ENCODE peak calls at places on chromosomes 1 and 21, in eight cellular contexts. One of them, this sample, is unnamed.

GRCh38 chr1:18230840-18231239 is 123.2 kb downstream of the IGSF21 start:
- DNase-seq in K562: no peak
- DNase-seq in H9: no peak
- DNase-seq in PC-9: no peak
- DNase-seq in A549: no peak
- DNase-seq in PC-3: no peak
- DNase-seq in mammary epithelial cell: no peak
- DNase-seq in OCI-LY7: no peak
- DNase-seq in this sample: no peak

GRCh38 chr1:26972390-26972789 is 12.1 kb upstream of the KDF1 start:
- DNase-seq in OCI-LY7: no peak
- DNase-seq in H9: no peak
- DNase-seq in K562: no peak
- DNase-seq in mammary epithelial cell: no peak
- DNase-seq in PC-3: no peak
- DNase-seq in A549: no peak
- DNase-seq in PC-9: no peak
- DNase-seq in this sample: peak; percentile 51

GRCh38 chr1:51237714-51238403 is 1.8 kb downstream of the RNF11 start:
- DNase-seq in A549: no peak
- DNase-seq in H9: no peak
- DNase-seq in PC-9: peak; percentile 58
- DNase-seq in PC-3: peak; percentile 52
- DNase-seq in mammary epithelial cell: peak; percentile 60
- DNase-seq in K562: peak; percentile 47
- DNase-seq in OCI-LY7: no peak
- DNase-seq in this sample: peak; percentile 50

GRCh38 chr1:56145524-56145923 is 433.8 kb downstream of the PLPP3 start:
- DNase-seq in mammary epithelial cell: no peak
- DNase-seq in PC-3: no peak
- DNase-seq in OCI-LY7: no peak
- DNase-seq in K562: no peak
- DNase-seq in A549: no peak
- DNase-seq in H9: no peak
- DNase-seq in PC-9: no peak
- DNase-seq in this sample: no peak

GRCh38 chr1:32101233-32101681 is 6.6 kb upstream of the KPNA6 start:
- DNase-seq in PC-3: peak; percentile 73
- DNase-seq in K562: peak; percentile 51
- DNase-seq in mammary epithelial cell: no peak
- DNase-seq in OCI-LY7: no peak
- DNase-seq in PC-9: peak; percentile 78
- DNase-seq in H9: no peak
- DNase-seq in A549: no peak
- DNase-seq in this sample: peak; percentile 66

GRCh38 chr1:78104322-78104721 is 58.6 kb downstream of the GIPC2 start:
- DNase-seq in mammary epithelial cell: no peak
- DNase-seq in A549: no peak
- DNase-seq in PC-9: no peak
- DNase-seq in OCI-LY7: no peak
- DNase-seq in PC-3: peak; percentile 31
- DNase-seq in K562: no peak
- DNase-seq in H9: no peak
- DNase-seq in this sample: peak; percentile 90

GRCh38 chr1:30144831-30145230 is 578.6 kb downstream of the MATN1 start:
- DNase-seq in PC-3: no peak
- DNase-seq in A549: no peak
- DNase-seq in PC-9: no peak
- DNase-seq in mammary epithelial cell: no peak
- DNase-seq in K562: no peak
- DNase-seq in OCI-LY7: no peak
- DNase-seq in H9: no peak
- DNase-seq in this sample: no peak

GRCh38 chr1:155008015-155008941 is 5.7 kb downstream of the ZBTB7B start:
- DNase-seq in H9: no peak
- DNase-seq in A549: no peak
- DNase-seq in PC-3: no peak
- DNase-seq in OCI-LY7: no peak
- DNase-seq in K562: peak; percentile 84
- DNase-seq in mammary epithelial cell: no peak
- DNase-seq in PC-9: no peak
- DNase-seq in this sample: no peak

GRCh38 chr1:184743062-184743756 is 11.4 kb downstream of the EDEM3 start:
- DNase-seq in mammary epithelial cell: peak; percentile 31
- DNase-seq in PC-9: no peak
- DNase-seq in PC-3: peak; percentile 51
- DNase-seq in OCI-LY7: no peak
- DNase-seq in H9: no peak
- DNase-seq in K562: no peak
- DNase-seq in A549: no peak
- DNase-seq in this sample: peak; percentile 43

GRCh38 chr1:156481527-156481926 is 19.0 kb downstream of the MEF2D start:
- DNase-seq in PC-3: no peak
- DNase-seq in H9: no peak
- DNase-seq in PC-9: peak; percentile 6
- DNase-seq in A549: no peak
- DNase-seq in OCI-LY7: no peak
- DNase-seq in K562: no peak
- DNase-seq in mammary epithelial cell: no peak
- DNase-seq in this sample: no peak

GRCh38 chr1:3172431-3173112 is 103.6 kb downstream of the PRDM16 start:
- DNase-seq in OCI-LY7: peak; percentile 7
- DNase-seq in H9: no peak
- DNase-seq in mammary epithelial cell: no peak
- DNase-seq in PC-3: no peak
- DNase-seq in K562: peak; percentile 31
- DNase-seq in A549: no peak
- DNase-seq in PC-9: no peak
- DNase-seq in this sample: no peak

GRCh38 chr21:45439171-45439872 is 34.4 kb downstream of the COL18A1 start:
- DNase-seq in OCI-LY7: peak; percentile 65
- DNase-seq in K562: peak; percentile 91
- DNase-seq in PC-9: no peak
- DNase-seq in A549: peak; percentile 58
- DNase-seq in H9: peak; percentile 86
- DNase-seq in PC-3: peak; percentile 90
- DNase-seq in mammary epithelial cell: peak; percentile 59
- DNase-seq in this sample: peak; percentile 95

GRCh38 chr1:20727746-20728316 is 4.7 kb downstream of the SH2D5 start:
- DNase-seq in A549: no peak
- DNase-seq in mammary epithelial cell: no peak
- DNase-seq in H9: peak; percentile 75
- DNase-seq in K562: peak; percentile 48
- DNase-seq in OCI-LY7: peak; percentile 23
- DNase-seq in PC-3: no peak
- DNase-seq in PC-9: no peak
- DNase-seq in this sample: no peak

GRCh38 chr1:109808703-109809102 is 45.0 kb upstream of the EPS8L3 start:
- DNase-seq in K562: no peak
- DNase-seq in mammary epithelial cell: no peak
- DNase-seq in H9: no peak
- DNase-seq in PC-9: no peak
- DNase-seq in A549: no peak
- DNase-seq in PC-3: no peak
- DNase-seq in OCI-LY7: no peak
- DNase-seq in this sample: no peak

GRCh38 chr1:109807398-109807795 is 43.7 kb upstream of the EPS8L3 start:
- DNase-seq in A549: no peak
- DNase-seq in OCI-LY7: no peak
- DNase-seq in PC-9: no peak
- DNase-seq in K562: no peak
- DNase-seq in H9: no peak
- DNase-seq in mammary epithelial cell: no peak
- DNase-seq in PC-3: no peak
- DNase-seq in this sample: no peak

GRCh38 chr1:109805486-109806180 is 41.9 kb upstream of the EPS8L3 start:
- DNase-seq in H9: peak; percentile 9
- DNase-seq in A549: no peak
- DNase-seq in mammary epithelial cell: no peak
- DNase-seq in PC-9: no peak
- DNase-seq in K562: no peak
- DNase-seq in OCI-LY7: no peak
- DNase-seq in PC-3: no peak
- DNase-seq in this sample: no peak

GRCh38 chr1:109806733-109807397 is 43.1 kb upstream of the EPS8L3 start:
- DNase-seq in H9: no peak
- DNase-seq in A549: no peak
- DNase-seq in PC-3: no peak
- DNase-seq in K562: no peak
- DNase-seq in mammary epithelial cell: no peak
- DNase-seq in OCI-LY7: no peak
- DNase-seq in PC-9: no peak
- DNase-seq in this sample: no peak

GRCh38 chr1:109807822-109808680 is 44.3 kb upstream of the EPS8L3 start:
- DNase-seq in K562: no peak
- DNase-seq in OCI-LY7: no peak
- DNase-seq in PC-9: peak; percentile 83
- DNase-seq in PC-3: peak; percentile 70
- DNase-seq in mammary epithelial cell: peak; percentile 57
- DNase-seq in H9: no peak
- DNase-seq in A549: no peak
- DNase-seq in this sample: peak; percentile 76
- H3K4me1 ChIP-seq in K562: peaks cover 13% of the 10 kb centered on the region
- H3K4me1 ChIP-seq in OCI-LY7: no peaks in the 10 kb centered on the region
- H3K4me1 ChIP-seq in PC-9: peaks cover 24% of the 10 kb centered on the region
- H3K4me1 ChIP-seq in PC-3: peaks cover 11% of the 10 kb centered on the region
- H3K4me1 ChIP-seq in mammary epithelial cell: peaks cover 18% of the 10 kb centered on the region
- H3K4me1 ChIP-seq in H9: no peaks in the 10 kb centered on the region
- H3K4me1 ChIP-seq in A549: peaks cover 18% of the 10 kb centered on the region
- H3K4me1 ChIP-seq in this sample: peaks cover 21% of the 10 kb centered on the region

GRCh38 chr1:180182721-180183311 is 28.1 kb downstream of the QSOX1 start:
- DNase-seq in H9: no peak
- DNase-seq in K562: no peak
- DNase-seq in PC-9: no peak
- DNase-seq in OCI-LY7: no peak
- DNase-seq in A549: no peak
- DNase-seq in mammary epithelial cell: no peak
- DNase-seq in PC-3: no peak
- DNase-seq in this sample: no peak

GRCh38 chr1:180181996-180182675 is 27.5 kb downstream of the QSOX1 start:
- DNase-seq in mammary epithelial cell: no peak
- DNase-seq in H9: no peak
- DNase-seq in K562: no peak
- DNase-seq in PC-3: no peak
- DNase-seq in A549: no peak
- DNase-seq in PC-9: no peak
- DNase-seq in OCI-LY7: no peak
- DNase-seq in this sample: no peak

GRCh38 chr1:180179162-180179957 is 24.7 kb downstream of the QSOX1 start:
- DNase-seq in K562: no peak
- DNase-seq in H9: no peak
- DNase-seq in OCI-LY7: no peak
- DNase-seq in PC-3: no peak
- DNase-seq in PC-9: no peak
- DNase-seq in A549: no peak
- DNase-seq in mammary epithelial cell: no peak
- DNase-seq in this sample: no peak

GRCh38 chr1:180183426-180183825 is 28.8 kb downstream of the QSOX1 start:
- DNase-seq in H9: no peak
- DNase-seq in PC-9: no peak
- DNase-seq in mammary epithelial cell: no peak
- DNase-seq in K562: no peak
- DNase-seq in PC-3: no peak
- DNase-seq in A549: no peak
- DNase-seq in OCI-LY7: no peak
- DNase-seq in this sample: no peak

DNA sequence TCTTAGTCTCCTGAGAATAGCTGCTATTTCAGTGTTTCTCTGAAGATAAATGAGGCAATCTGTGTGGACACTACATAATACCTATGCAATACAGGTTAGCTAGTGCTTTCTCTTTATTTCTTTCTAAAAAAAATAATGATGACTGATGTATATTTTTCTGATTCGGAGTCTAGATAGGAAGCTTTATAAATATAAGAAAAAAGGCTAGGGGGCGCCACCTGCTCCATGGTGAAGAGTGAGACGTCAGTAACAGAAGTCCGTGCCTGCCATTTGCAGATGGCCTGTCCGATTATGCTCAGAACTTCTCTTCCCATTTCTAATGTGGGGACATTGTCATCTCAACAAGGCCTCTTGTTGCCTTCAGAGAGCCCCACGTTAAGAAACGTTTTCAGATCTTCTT is 26.4 kb downstream of the QSOX1 start:
- DNase-seq in A549: no peak
- DNase-seq in K562: peak; percentile 68
- DNase-seq in H9: no peak
- DNase-seq in PC-3: peak; percentile 18
- DNase-seq in OCI-LY7: no peak
- DNase-seq in mammary epithelial cell: no peak
- DNase-seq in PC-9: no peak
- DNase-seq in this sample: peak; percentile 31
- TF ChIP-seq CTCF in A549: peak; percentile 44
- TF ChIP-seq CTCF in K562: peak; percentile 43
- TF ChIP-seq CTCF in H9: peak; percentile 71
- TF ChIP-seq CTCF in PC-3: peak; percentile 49
- TF ChIP-seq CTCF in OCI-LY7: peak; percentile 75
- TF ChIP-seq CTCF in mammary epithelial cell: peak; percentile 18
- TF ChIP-seq CTCF in PC-9: peak; percentile 59
- TF ChIP-seq CTCF in this sample: peak; percentile 40

GRCh38 chr1:202844259-202844658 is 33.5 kb downstream of the PCAT6 start:
- DNase-seq in K562: no peak
- DNase-seq in mammary epithelial cell: peak; percentile 49
- DNase-seq in A549: no peak
- DNase-seq in H9: no peak
- DNase-seq in PC-9: no peak
- DNase-seq in PC-3: no peak
- DNase-seq in OCI-LY7: no peak
- DNase-seq in this sample: no peak

GRCh38 chr1:202852163-202852904 is 36.6 kb downstream of the RABIF start:
- DNase-seq in PC-9: peak; percentile 46
- DNase-seq in A549: peak; percentile 72
- DNase-seq in H9: peak; percentile 79
- DNase-seq in mammary epithelial cell: peak; percentile 36
- DNase-seq in PC-3: peak; percentile 70
- DNase-seq in K562: peak; percentile 86
- DNase-seq in OCI-LY7: peak; percentile 47
- DNase-seq in this sample: peak; percentile 51

GRCh38 chr1:202844935-202845334 is 34.2 kb downstream of the PCAT6 start:
- DNase-seq in PC-3: no peak
- DNase-seq in H9: no peak
- DNase-seq in PC-9: no peak
- DNase-seq in A549: no peak
- DNase-seq in K562: no peak
- DNase-seq in OCI-LY7: no peak
- DNase-seq in mammary epithelial cell: no peak
- DNase-seq in this sample: no peak

GRCh38 chr1:202850593-202851362 is 38.2 kb downstream of the RABIF start:
- DNase-seq in PC-3: no peak
- DNase-seq in mammary epithelial cell: no peak
- DNase-seq in K562: no peak
- DNase-seq in OCI-LY7: peak; percentile 25
- DNase-seq in PC-9: no peak
- DNase-seq in A549: no peak
- DNase-seq in H9: no peak
- DNase-seq in this sample: no peak

GRCh38 chr1:202848191-202848542 is 37.4 kb downstream of the PCAT6 start:
- DNase-seq in PC-9: no peak
- DNase-seq in OCI-LY7: peak; percentile 38
- DNase-seq in mammary epithelial cell: peak; percentile 14
- DNase-seq in PC-3: no peak
- DNase-seq in K562: no peak
- DNase-seq in H9: no peak
- DNase-seq in A549: no peak
- DNase-seq in this sample: peak; percentile 6
- H3K4me2 ChIP-seq in PC-9: no peak overlapping the region
- H3K4me2 ChIP-seq in OCI-LY7: no peak overlapping the region
- H3K4me2 ChIP-seq in mammary epithelial cell: no peak overlapping the region
- H3K4me2 ChIP-seq in PC-3: no peak overlapping the region
- H3K4me2 ChIP-seq in K562: no peak overlapping the region
- H3K4me2 ChIP-seq in H9: no peak overlapping the region
- H3K4me2 ChIP-seq in A549: no peak overlapping the region
- H3K4me2 ChIP-seq in this sample: no peak overlapping the region

GRCh38 chr1:100775483-100775882 is 55.9 kb downstream of the VCAM1 start:
- DNase-seq in A549: no peak
- DNase-seq in PC-9: no peak
- DNase-seq in PC-3: no peak
- DNase-seq in K562: no peak
- DNase-seq in H9: no peak
- DNase-seq in mammary epithelial cell: no peak
- DNase-seq in OCI-LY7: no peak
- DNase-seq in this sample: no peak
- H3K4me1 ChIP-seq in A549: no peaks in the 10 kb centered on the region
- H3K4me1 ChIP-seq in PC-9: no peaks in the 10 kb centered on the region
- H3K4me1 ChIP-seq in PC-3: no peaks in the 10 kb centered on the region
- H3K4me1 ChIP-seq in K562: no peaks in the 10 kb centered on the region
- H3K4me1 ChIP-seq in H9: no peaks in the 10 kb centered on the region
- H3K4me1 ChIP-seq in mammary epithelial cell: no peaks in the 10 kb centered on the region
- H3K4me1 ChIP-seq in OCI-LY7: no peaks in the 10 kb centered on the region
- H3K4me1 ChIP-seq in this sample: no peaks in the 10 kb centered on the region